ENCODE peak calls at places on chromosomes 11 and 22, in five cellular contexts. T is foreskin fibroblast, W is A549, G is coronary artery, R is neural progenitor cell. M is an unnamed sample.
A peak's percentile ranks its signal among the peaks of the same experiment; 100 is the strongest.

GRCh38 chr11:19428206-19429001 is 187.7 kb upstream of the E2F8 start:
- DNase-seq in T (no peak), W (peak; percentile 8), G (no peak), R (peak; percentile 58), M (peak; percentile 89)

GRCh38 chr22:50544078-50544745 is 1.5 kb upstream of the KLHDC7B start:
- DNase-seq in T (peak; percentile 61), W (peak; percentile 82), G (no peak), R (peak; percentile 93), M (peak; percentile 71)

GRCh38 chr11:68367252-68367651 is 54.9 kb downstream of the LRP5 start:
- DNase-seq in T (no peak), W (no peak), G (no peak), R (no peak), M (no peak)

GRCh38 chr22:50034126-50035081 is 21.8 kb upstream of the IL17REL start:
- DNase-seq in T (no peak), W (no peak), G (no peak), R (no peak), M (no peak)

GRCh38 chr11:26992031-26992541 is 1.8 kb upstream of the FIBIN start:
- DNase-seq in T (peak; percentile 80), W (no peak), G (no peak), R (no peak), M (peak; percentile 90)

GRCh38 chr22:34966980-34967379 is 99.0 kb upstream of the ISX start:
- DNase-seq in T (no peak), W (peak; percentile 17), G (no peak), R (no peak), M (peak; percentile 2)

GRCh38 chr11:77424639-77425038 is 49.3 kb downstream of the PAK1 start:
- DNase-seq in T (no peak), W (no peak), G (no peak), R (no peak), M (no peak)

GRCh38 chr11:15618583-15619032 is 503.9 kb downstream of the INSC start:
- DNase-seq in T (no peak), W (no peak), G (no peak), R (no peak), M (no peak)

GRCh38 chr22:23216331-23217170 is 36.2 kb downstream of the BCR start:
- DNase-seq in T (no peak), W (no peak), G (no peak), R (no peak), M (no peak)

GRCh38 chr11:117887431-117888139 is 11.1 kb upstream of the FXYD6 start:
- DNase-seq in T (no peak), W (no peak), G (peak; percentile 58), R (no peak), M (no peak)

GRCh38 chr11:128548655-128549255 is 38.6 kb downstream of the ETS1 start:
- DNase-seq in T (no peak), W (no peak), G (no peak), R (peak; percentile 71), M (no peak)

GRCh38 chr22:23305321-23305910 is 125.1 kb downstream of the BCR start:
- DNase-seq in T (peak; percentile 85), W (no peak), G (peak; percentile 83), R (no peak), M (peak; percentile 70)

GRCh38 chr11:37525336-37525735 is 927.3 kb upstream of the RAG2 start:
- DNase-seq in T (no peak), W (no peak), G (no peak), R (no peak), M (peak; percentile 34)

GRCh38 chr11:1129143-1129665 is 28.5 kb upstream of the MUC5AC start:
- DNase-seq in T (no peak), W (no peak), G (no peak), R (no peak), M (no peak)

GRCh38 chr11:1890856-1891830 is 552 bp downstream of the PRR33 start:
- DNase-seq in T (no peak), W (no peak), G (no peak), R (no peak), M (no peak)

GRCh38 chr22:45977551-45978274 is 751 bp upstream of the WNT7B start:
- DNase-seq in T (no peak), W (peak; percentile 54), G (no peak), R (peak; percentile 77), M (peak; percentile 38)

GRCh38 chr11:2799881-2800654 is 85.5 kb downstream of the CDKN1C start:
- DNase-seq in T (no peak), W (no peak), G (peak; percentile 70), R (no peak), M (no peak)

GRCh38 chr11:87736928-87737327 is 438.3 kb downstream of the RAB38 start:
- DNase-seq in T (no peak), W (no peak), G (no peak), R (no peak), M (no peak)

GRCh38 chr11:123616505-123617198 is 37.8 kb downstream of the SCN3B start:
- DNase-seq in T (peak; percentile 81), W (no peak), G (no peak), R (no peak), M (peak; percentile 93)

GRCh38 chr11:9047986-9048522 is 43.3 kb downstream of the SCUBE2 start:
- DNase-seq in T (peak; percentile 43), W (no peak), G (no peak), R (peak; percentile 31), M (no peak)
- H3K4me3 ChIP-seq in T (no peak overlapping the region), W (no peak overlapping the region), G (no peak overlapping the region), R (no peak overlapping the region), M (no peak overlapping the region)

DNA sequence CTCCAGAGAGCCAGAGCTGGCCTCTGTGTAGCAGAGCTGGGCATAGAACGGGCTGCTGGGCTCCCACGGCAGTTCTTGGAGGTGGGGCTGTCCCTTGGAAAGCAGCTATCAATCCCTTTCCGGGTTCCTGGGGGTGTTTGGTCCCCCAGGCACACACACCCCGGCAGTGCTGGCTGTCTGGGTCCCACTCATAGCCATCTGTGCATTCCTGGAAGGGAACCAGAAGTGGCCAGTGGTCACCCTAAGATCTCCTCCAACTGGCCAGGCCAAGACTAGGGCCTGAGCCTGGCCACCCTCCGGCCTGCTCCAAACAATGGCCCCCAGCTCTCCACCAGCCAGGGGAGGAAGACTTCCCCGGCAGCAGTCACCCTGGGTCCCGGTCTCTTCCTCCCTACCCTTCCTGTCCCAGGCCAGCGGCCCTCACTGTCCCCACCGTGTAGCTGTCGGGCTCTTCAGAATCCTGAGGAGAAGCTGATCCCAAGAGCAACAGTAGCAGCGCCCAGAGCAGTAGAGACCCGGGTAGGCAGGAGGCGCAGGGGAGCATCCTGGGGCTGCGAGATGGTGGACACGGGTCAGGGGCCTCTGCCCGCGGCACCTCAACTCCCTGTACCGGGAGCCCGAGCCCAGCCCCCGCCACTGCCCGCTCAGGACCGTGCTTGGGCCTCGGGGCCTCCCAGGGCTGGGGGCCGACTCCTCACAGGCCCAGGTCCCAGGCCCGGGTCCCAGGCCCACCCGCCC is 620 bp downstream of the EFEMP2 start:
- DNase-seq in T (no peak), W (no peak), G (no peak), R (peak; percentile 56), M (no peak)
- TF ChIP-seq CTCF in T (peak; percentile 13), W (no peak), G (no peak), R (no peak), M (no peak)

GRCh38 chr11:85945296-85945695 is 90.1 kb downstream of the CCDC83 start:
- DNase-seq in T (no peak), W (no peak), G (no peak), R (no peak), M (no peak)
- H3K4me3 ChIP-seq in T (no peak overlapping the region), W (no peak overlapping the region), G (no peak overlapping the region), R (no peak overlapping the region), M (no peak overlapping the region)

GRCh38 chr22:20551805-20552449 is 44.5 kb downstream of the MED15 start:
- DNase-seq in T (no peak), W (no peak), G (peak; percentile 85), R (no peak), M (no peak)
- TF ChIP-seq CTCF in T (peak; percentile 40), W (no peak), G (peak; percentile 30), R (peak; percentile 18), M (no peak)

DNA sequence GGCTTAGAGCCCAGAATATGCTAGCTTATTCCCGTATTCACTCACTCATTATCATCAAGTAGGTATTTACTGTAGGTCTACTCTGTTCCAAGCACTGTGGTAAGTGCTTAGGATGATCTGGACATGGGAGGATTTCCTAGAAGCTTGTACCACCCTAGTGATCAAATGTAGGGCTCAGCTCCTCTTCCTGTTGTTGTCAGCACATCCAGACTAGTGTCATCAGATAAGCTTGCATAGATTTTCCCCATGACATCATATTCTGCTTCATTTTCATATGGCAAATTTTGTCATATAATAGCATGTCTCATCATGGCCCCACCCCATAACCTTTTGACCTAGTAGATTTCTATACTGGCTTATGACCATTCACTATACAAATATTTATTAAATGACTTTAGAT is 19.3 kb upstream of the NUCB2 start:
- DNase-seq in T (peak; percentile 62), W (peak; percentile 55), G (no peak), R (no peak), M (peak; percentile 34)
- H3K4me3 ChIP-seq in T (no peak overlapping the region), W (no peak overlapping the region), G (no peak overlapping the region), R (no peak overlapping the region), M (no peak overlapping the region)

GRCh38 chr11:69430566-69430965 is 50.9 kb upstream of the LINC01488 start:
- DNase-seq in T (no peak), W (peak; percentile 21), G (no peak), R (no peak), M (no peak)
- TF ChIP-seq CTCF in T (no peak), W (no peak), G (no peak), R (no peak), M (no peak)

DNA sequence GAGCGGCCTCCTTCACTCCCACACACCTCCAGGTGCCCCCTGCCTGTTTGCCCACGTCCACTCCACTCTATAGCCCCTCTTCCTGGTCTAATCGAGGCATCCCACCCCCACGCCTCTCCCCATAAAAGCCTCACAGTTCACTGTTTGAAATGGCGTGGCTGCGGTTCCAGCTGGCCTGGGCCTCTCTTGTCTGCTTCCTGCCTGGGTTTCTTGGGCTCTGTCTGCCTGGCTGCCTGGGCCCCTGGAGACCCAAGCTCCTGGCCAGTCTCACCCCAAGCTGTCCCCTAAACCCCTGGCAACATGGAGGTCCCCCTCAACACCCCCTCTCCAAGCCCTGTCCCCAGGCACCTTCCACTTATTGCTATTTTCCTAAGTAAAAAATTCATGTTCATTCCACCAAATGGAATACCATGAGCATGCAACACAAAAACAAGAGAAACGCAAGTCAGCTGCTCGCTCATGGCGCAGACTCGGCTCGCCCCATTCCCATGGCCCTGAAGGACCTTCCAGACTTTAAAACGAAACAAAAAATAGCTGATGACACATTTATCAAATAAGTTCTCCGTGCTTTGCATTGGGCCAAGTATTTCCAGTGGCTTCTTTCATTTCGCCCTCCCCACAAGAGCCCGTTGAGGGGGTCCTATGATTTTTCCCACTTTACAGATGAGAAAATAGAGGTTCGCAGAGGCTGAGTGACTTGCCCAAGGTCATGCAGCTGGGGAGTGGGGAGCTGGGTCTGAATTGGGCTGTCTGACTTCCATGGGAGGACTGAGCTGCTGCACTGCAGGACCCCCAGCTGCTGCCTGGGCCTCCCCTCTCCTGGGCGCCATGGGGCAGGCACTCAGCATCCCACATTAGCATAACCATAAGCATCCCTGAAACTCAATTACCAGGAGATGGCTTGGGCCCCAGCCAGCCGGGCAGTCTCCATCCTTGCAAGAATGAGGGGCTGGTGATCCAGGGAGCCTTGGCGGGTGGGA is 11.7 kb upstream of the FLRT1 start:
- DNase-seq in T (no peak), W (no peak), G (no peak), R (no peak), M (no peak)
- H3K4me3 ChIP-seq in T (no peak overlapping the region), W (no peak overlapping the region), G (no peak overlapping the region), R (no peak overlapping the region), M (no peak overlapping the region)

M was measured in epithelial cell of esophagus.